ENCODE peak calls at places on chromosome 1, in eight cellular contexts. E, W, T, A, F, N, L and B are unnamed samples.

GRCh38 chr1:169106921-169107672 is 607 bp downstream of the ATP1B1 start:
- DNase-seq in E (no peak), W (no peak), T (peak; percentile 47), A (peak; percentile 82), F (peak; percentile 31), N (peak; percentile 47), L (no peak), B (no peak)

GRCh38 chr1:39213511-39214002 is 9.1 kb downstream of the MACF1 start:
- DNase-seq in E (no peak), W (no peak), T (no peak), A (peak; percentile 80), F (no peak), N (no peak), L (no peak), B (peak; percentile 59)

GRCh38 chr1:203999618-204000017 is 73.3 kb upstream of the SOX13 start:
- DNase-seq in E (no peak), W (no peak), T (no peak), A (no peak), F (no peak), N (no peak), L (no peak), B (no peak)

GRCh38 chr1:40039245-40039756 is 1.2 kb upstream of the CAP1 start:
- DNase-seq in E (no peak), W (no peak), T (no peak), A (no peak), F (no peak), N (peak; percentile 34), L (no peak), B (peak; percentile 40)

GRCh38 chr1:203557958-203558760 is 64.2 kb downstream of the OPTC start:
- DNase-seq in E (no peak), W (peak; percentile 39), T (no peak), A (peak; percentile 88), F (peak; percentile 67), N (peak; percentile 99), L (peak; percentile 82), B (peak; percentile 99)

GRCh38 chr1:31335007-31335406 is 37.9 kb downstream of the FABP3 start:
- DNase-seq in E (no peak), W (no peak), T (no peak), A (peak; percentile 43), F (no peak), N (peak; percentile 71), L (no peak), B (peak; percentile 53)

GRCh38 chr1:54016343-54017282 is 1.4 kb downstream of the LDLRAD1 start:
- DNase-seq in E (no peak), W (peak; percentile 14), T (peak; percentile 64), A (peak; percentile 82), F (no peak), N (peak; percentile 92), L (no peak), B (peak; percentile 89)

GRCh38 chr1:154306151-154306550 is 14.7 kb upstream of the AQP10 start:
- DNase-seq in E (no peak), W (no peak), T (no peak), A (peak; percentile 69), F (no peak), N (no peak), L (no peak), B (no peak)

GRCh38 chr1:218048828-218049227 is 236.3 kb upstream of the RRP15 start:
- DNase-seq in E (no peak), W (no peak), T (no peak), A (no peak), F (no peak), N (peak; percentile 27), L (no peak), B (no peak)

GRCh38 chr1:6674796-6675195 is 26.8 kb downstream of the DNAJC11 start:
- DNase-seq in E (no peak), W (no peak), T (no peak), A (no peak), F (no peak), N (no peak), L (no peak), B (no peak)

GRCh38 chr1:42732126-42732680 is 7.8 kb downstream of the CLDN19 start:
- DNase-seq in E (no peak), W (no peak), T (peak; percentile 16), A (peak; percentile 87), F (no peak), N (no peak), L (no peak), B (no peak)

GRCh38 chr1:55445416-55445815 is 230.3 kb upstream of the USP24 start:
- DNase-seq in E (no peak), W (no peak), T (no peak), A (no peak), F (no peak), N (no peak), L (no peak), B (no peak)

GRCh38 chr1:68704800-68705443 is 208.0 kb upstream of the DEPDC1 start:
- DNase-seq in E (no peak), W (no peak), T (no peak), A (no peak), F (no peak), N (no peak), L (no peak), B (no peak)

GRCh38 chr1:78255849-78256248 is 210.1 kb downstream of the GIPC2 start:
- DNase-seq in E (no peak), W (no peak), T (no peak), A (no peak), F (no peak), N (no peak), L (no peak), B (no peak)

GRCh38 chr1:117020526-117021156 is 19.1 kb downstream of the CD101 start:
- DNase-seq in E (no peak), W (no peak), T (no peak), A (no peak), F (no peak), N (no peak), L (no peak), B (no peak)

GRCh38 chr1:21436488-21437340 is 3.2 kb upstream of the NBPF3 start:
- DNase-seq in E (peak; percentile 21), W (peak; percentile 29), T (no peak), A (no peak), F (no peak), N (peak; percentile 14), L (no peak), B (peak; percentile 3)

DNA sequence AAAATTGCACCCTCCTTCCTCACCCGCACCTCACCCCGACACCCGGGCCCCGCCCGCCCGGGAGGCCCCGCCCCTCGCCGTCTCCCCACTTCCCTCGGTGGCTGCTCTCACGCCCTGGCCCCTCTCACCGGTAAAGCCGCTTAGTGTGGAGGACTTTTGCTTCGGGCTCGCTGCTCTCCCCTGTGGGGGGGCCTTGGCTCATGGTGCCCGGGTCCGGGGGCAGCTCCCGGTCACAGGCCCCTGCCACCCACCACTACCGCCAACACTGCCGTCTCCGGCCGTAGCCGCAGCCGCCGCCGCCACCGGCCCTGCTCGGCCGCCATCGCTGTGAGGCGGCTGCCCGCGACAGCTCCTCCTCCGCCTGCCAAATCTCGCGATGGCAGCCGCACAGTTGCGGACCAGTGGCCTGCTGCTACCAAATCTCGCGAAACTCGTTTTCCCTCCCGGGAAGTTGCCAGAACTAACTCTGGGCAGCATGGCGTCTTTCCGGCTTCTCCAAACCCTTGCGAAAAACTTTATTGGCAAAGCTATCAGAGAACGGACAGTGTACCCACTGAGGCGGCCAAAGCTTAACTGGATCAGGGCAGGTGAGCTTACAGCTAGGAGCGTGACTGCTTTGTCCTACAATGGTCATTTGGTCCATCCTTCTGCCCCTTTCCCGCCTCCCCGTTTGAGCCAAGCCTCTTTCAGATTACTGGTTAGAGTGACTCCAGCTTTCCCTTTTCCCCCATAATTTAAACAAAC is at the start of gene SMG5:
- DNase-seq in E (peak; percentile 97), W (peak; percentile 98), T (peak; percentile 98), A (peak; percentile 99), F (peak; percentile 97), N (peak; percentile 100), L (peak; percentile 98), B (peak; percentile 97)
- TF ChIP-seq CTCF in E (no peak), W (no peak), T (no peak), A (no peak), F (no peak), N (no peak), L (no peak), B (no peak)

DNA sequence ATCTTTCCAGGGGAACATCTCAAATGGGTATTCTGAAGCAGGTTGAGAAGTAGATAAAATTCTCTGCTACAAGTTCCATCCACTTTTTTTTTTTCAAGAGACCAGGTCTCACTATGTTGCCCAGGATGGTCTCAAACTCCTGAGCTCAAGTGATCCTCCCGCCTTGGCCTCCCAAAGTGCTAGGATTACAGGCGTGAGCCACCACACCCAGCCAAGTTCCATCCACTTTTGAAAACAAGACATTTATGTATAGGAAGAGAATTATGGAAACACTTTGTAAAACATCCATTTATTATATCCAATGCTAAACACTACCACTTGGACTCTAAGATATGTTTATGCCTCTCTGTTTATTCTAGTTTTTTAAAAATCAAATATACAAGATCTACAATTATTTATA is 13.4 kb downstream of the HNRNPU start:
- DNase-seq in E (no peak), W (no peak), T (no peak), A (no peak), F (no peak), N (no peak), L (no peak), B (no peak)
- H3K36me3 ChIP-seq in E (peaks cover 3% of the 10 kb centered on the region), W (peaks cover 19% of the 10 kb centered on the region), T (peaks cover 77% of the 10 kb centered on the region), A (peaks cover 98% of the 10 kb centered on the region), F (peaks cover 100% of the 10 kb centered on the region), N (peaks cover 96% of the 10 kb centered on the region), L (no peaks in the 10 kb centered on the region), B (peaks cover 11% of the 10 kb centered on the region)

DNA sequence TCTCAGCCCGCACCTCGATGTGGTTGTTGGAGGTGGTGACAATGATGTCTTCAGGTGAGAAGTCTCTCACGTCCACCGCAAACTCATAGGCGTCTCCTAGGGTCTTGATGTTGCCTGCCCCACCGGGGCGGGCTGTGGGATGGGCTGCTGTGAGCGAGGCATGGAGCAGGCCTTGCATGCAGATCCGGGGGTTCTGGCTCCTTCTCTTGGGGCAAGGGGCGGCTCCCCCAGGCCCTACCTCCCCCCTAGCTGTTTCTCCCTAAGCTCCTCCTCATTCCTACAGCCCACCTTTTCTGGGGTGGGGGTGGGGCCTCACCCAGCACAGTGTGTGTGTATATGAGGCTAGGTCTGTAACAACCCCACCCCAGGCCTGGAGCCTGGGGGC is 775 bp downstream of the HSPB7 start:
- DNase-seq in E (no peak), W (no peak), T (no peak), A (peak; percentile 88), F (no peak), N (no peak), L (no peak), B (no peak)
- H3K4me3 ChIP-seq in E (no peak overlapping the region), W (no peak overlapping the region), T (no peak overlapping the region), A (peak overlapping the region; percentile 71), F (peak overlapping the region; percentile 84), N (no peak overlapping the region), L (peak overlapping the region; percentile 67), B (no peak overlapping the region)

DNA sequence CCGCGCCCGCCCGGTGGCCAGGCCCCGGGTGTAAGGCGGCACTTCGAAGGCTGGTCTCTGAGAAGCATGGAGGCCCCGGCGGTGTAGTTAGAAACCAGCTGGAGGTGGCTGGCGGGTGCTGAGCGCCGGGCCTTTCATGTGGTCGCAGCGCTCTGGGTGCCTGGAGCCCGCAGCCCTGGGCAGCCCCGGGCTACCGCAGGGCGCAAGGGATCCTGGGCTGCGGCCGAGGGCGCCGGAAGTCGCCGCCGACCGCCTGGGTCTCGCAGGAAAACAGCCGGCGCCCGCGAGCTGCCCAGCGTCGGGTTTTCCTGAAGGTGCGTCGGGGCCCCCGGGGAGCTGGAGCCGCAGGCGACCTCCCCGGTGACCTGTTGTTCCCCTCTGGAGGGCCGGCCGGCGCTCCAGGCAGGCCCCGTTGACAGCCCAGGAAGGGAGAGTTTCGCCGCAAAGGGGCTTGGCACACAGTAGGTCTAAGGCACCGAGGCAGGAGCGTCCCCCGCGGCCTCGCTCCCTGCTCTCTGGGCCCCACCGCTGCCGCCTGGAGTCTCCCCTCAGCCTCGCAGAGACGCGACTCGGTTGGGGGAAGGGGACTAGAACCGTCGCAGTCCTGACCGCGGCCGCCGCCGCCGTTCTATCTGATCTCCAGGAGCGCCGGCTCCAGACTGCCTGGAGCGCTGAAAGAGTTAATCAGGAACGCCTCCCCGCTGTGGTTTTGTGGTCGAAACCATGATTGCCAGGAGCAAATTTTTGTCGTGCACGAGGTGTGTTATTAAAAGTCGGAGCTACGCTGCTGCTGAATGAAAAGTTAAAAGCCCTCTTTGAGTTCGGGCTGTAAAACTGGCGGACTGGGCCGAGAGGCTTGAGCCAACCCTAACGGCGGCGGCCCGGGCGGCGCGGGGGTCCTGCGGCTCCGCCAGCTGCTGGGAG is 2.8 kb downstream of the GRHL3 start:
- DNase-seq in E (peak; percentile 11), W (peak; percentile 42), T (peak; percentile 67), A (peak; percentile 94), F (peak; percentile 60), N (peak; percentile 87), L (peak; percentile 47), B (peak; percentile 90)
- TF ChIP-seq CTCF in E (no peak), W (no peak), T (no peak), A (no peak), F (no peak), N (no peak), L (no peak), B (peak; percentile 0)